ENCODE peak calls at places on chromosomes 4 and X, in eight cellular contexts. M is RWPE2, S is GM12864, B is AG09319, F is fibroblast of lung, D is GM20000, N is activated B cell treated with CpG ODN at 0.5 μM for 24 hours, T is lung. G is an unnamed sample.

GRCh38 chr4:18020145-18020670 is 1.3 kb downstream of the LCORL start:
- DNase-seq in M (no peak), S (no peak), B (no peak), F (peak), D (peak), N (no peak), T (no peak), G (no peak)

GRCh38 chrX:138775501-138775900 is 64.0 kb upstream of the FGF13 start:
- DNase-seq in M (no peak), S (no peak), B (peak), F (peak), D (peak), N (no peak), T (no peak), G (no peak)

GRCh38 chr4:87896020-87896621 is 63.4 kb downstream of the MEPE start:
- DNase-seq in M (peak), S (no peak), B (no peak), F (peak), D (no peak), N (no peak), T (peak), G (no peak)

GRCh38 chr4:123092603-123093002 is 170.2 kb upstream of the NUDT6 start:
- DNase-seq in M (no peak), S (no peak), B (no peak), F (no peak), D (no peak), N (no peak), T (no peak), G (no peak)

GRCh38 chr4:139858436-139859225 is 193.0 kb downstream of the MGST2 start:
- DNase-seq in M (no peak), S (peak), B (no peak), F (no peak), D (peak), N (no peak), T (no peak), G (no peak)

GRCh38 chr4:37639551-37640293 is 46.5 kb downstream of the RELL1 start:
- DNase-seq in M (no peak), S (no peak), B (no peak), F (peak), D (no peak), N (no peak), T (no peak), G (no peak)

GRCh38 chr4:73375328-73375741 is 28.8 kb upstream of the ALB start:
- DNase-seq in M (no peak), S (no peak), B (no peak), F (no peak), D (no peak), N (no peak), T (no peak), G (no peak)

GRCh38 chrX:87045352-87045751 is 472.2 kb upstream of the KLHL4 start:
- DNase-seq in M (no peak), S (no peak), B (no peak), F (no peak), D (no peak), N (no peak), T (no peak), G (no peak)

GRCh38 chr4:1122501-1122900 is 9.1 kb upstream of the RNF212 start:
- DNase-seq in M (no peak), S (no peak), B (no peak), F (no peak), D (no peak), N (no peak), T (no peak), G (no peak)

GRCh38 chr4:13656569-13656988 is 29.1 kb upstream of the BOD1L1 start:
- DNase-seq in M (no peak), S (peak), B (peak), F (peak), D (peak), N (peak), T (peak), G (no peak)

GRCh38 chr4:139934786-139935330 is 219.1 kb downstream of the MAML3 start:
- DNase-seq in M (no peak), S (no peak), B (no peak), F (no peak), D (no peak), N (no peak), T (no peak), G (no peak)

GRCh38 chrX:136146614-136147319 is 566 bp upstream of the FHL1 start:
- DNase-seq in M (no peak), S (no peak), B (no peak), F (no peak), D (peak), N (peak), T (no peak), G (no peak)

GRCh38 chr4:54169176-54169575 is 59.9 kb upstream of the PDGFRA start:
- DNase-seq in M (no peak), S (no peak), B (no peak), F (no peak), D (no peak), N (no peak), T (no peak), G (no peak)

GRCh38 chr4:106034205-106034604 is 138.9 kb downstream of the NPNT start:
- DNase-seq in M (no peak), S (no peak), B (no peak), F (peak), D (no peak), N (no peak), T (no peak), G (no peak)

GRCh38 chr4:137408527-137409177 is 123.6 kb downstream of the PCDH18 start:
- DNase-seq in M (no peak), S (no peak), B (no peak), F (no peak), D (no peak), N (no peak), T (no peak), G (no peak)

GRCh38 chr4:106369456-106370060 is 980 bp upstream of the GIMD1 start:
- DNase-seq in M (no peak), S (peak), B (peak), F (peak), D (peak), N (no peak), T (no peak), G (no peak)

GRCh38 chr4:140719022-140719421 is 37.2 kb downstream of the TBC1D9 start:
- DNase-seq in M (no peak), S (no peak), B (no peak), F (peak), D (no peak), N (no peak), T (no peak), G (no peak)

GRCh38 chr4:113781439-113782040 is 20.0 kb upstream of the CAMK2D start:
- DNase-seq in M (no peak), S (peak), B (no peak), F (peak), D (peak), N (no peak), T (no peak), G (no peak)

GRCh38 chr4:2343476-2343875 is 75.0 kb downstream of the ZFYVE28 start:
- DNase-seq in M (no peak), S (no peak), B (no peak), F (no peak), D (no peak), N (peak), T (no peak), G (peak)

GRCh38 chr4:96698891-96699290 is 859.0 kb downstream of the PDHA2 start:
- DNase-seq in M (no peak), S (no peak), B (no peak), F (no peak), D (no peak), N (no peak), T (no peak), G (no peak)

GRCh38 chr4:174672276-174672675 is 150.0 kb upstream of the HPGD start:
- DNase-seq in M (no peak), S (no peak), B (no peak), F (peak), D (no peak), N (no peak), T (no peak), G (no peak)

GRCh38 chr4:53313510-53313909 is 52.4 kb downstream of the SCFD2 start:
- DNase-seq in M (no peak), S (no peak), B (no peak), F (peak), D (no peak), N (no peak), T (no peak), G (no peak)

GRCh38 chr4:68342139-68342538 is 7.8 kb downstream of the YTHDC1 start:
- DNase-seq in M (no peak), S (no peak), B (no peak), F (peak), D (no peak), N (no peak), T (no peak), G (no peak)

GRCh38 chr4:15149234-15149841 is 147.1 kb downstream of the CPEB2 start:
- DNase-seq in M (no peak), S (peak), B (no peak), F (peak), D (peak), N (no peak), T (no peak), G (no peak)

GRCh38 chr4:106421441-106422296 is 53.1 kb upstream of the GIMD1 start:
- DNase-seq in M (no peak), S (no peak), B (no peak), F (no peak), D (no peak), N (no peak), T (no peak), G (no peak)

GRCh38 chrX:48475295-48475694 is 704 bp upstream of the FTSJ1 start:
- DNase-seq in M (no peak), S (no peak), B (no peak), F (no peak), D (no peak), N (no peak), T (no peak), G (no peak)

GRCh38 chr4:187618701-187619278 is 376.8 kb upstream of the ZFP42 start:
- DNase-seq in M (no peak), S (no peak), B (no peak), F (peak), D (no peak), N (no peak), T (no peak), G (no peak)

GRCh38 chr4:111064342-111064993 is 441.6 kb upstream of the PITX2 start:
- DNase-seq in M (no peak), S (no peak), B (no peak), F (no peak), D (no peak), N (no peak), T (no peak), G (no peak)

GRCh38 chr4:99587803-99588202 is 13.2 kb downstream of the MTTP start:
- DNase-seq in M (no peak), S (no peak), B (no peak), F (no peak), D (no peak), N (no peak), T (no peak), G (no peak)

GRCh38 chr4:82017680-82018079 is 356.1 kb downstream of the HNRNPD start:
- DNase-seq in M (no peak), S (no peak), B (no peak), F (peak), D (no peak), N (no peak), T (no peak), G (no peak)

GRCh38 chrX:51608071-51608470 is 10.6 kb downstream of the CENPVL3 start:
- DNase-seq in M (no peak), S (no peak), B (no peak), F (no peak), D (no peak), N (no peak), T (no peak), G (no peak)

GRCh38 chr4:34271479-34272355 is 1972.6 kb downstream of the ARAP2 start:
- DNase-seq in M (no peak), S (no peak), B (no peak), F (no peak), D (no peak), N (no peak), T (no peak), G (no peak)

GRCh38 chr4:34289489-34289888 is 1954.8 kb downstream of the ARAP2 start:
- DNase-seq in M (no peak), S (no peak), B (no peak), F (no peak), D (no peak), N (no peak), T (no peak), G (no peak)

GRCh38 chr4:94278777-94279176 is 63.9 kb downstream of the HPGDS start:
- DNase-seq in M (no peak), S (no peak), B (no peak), F (no peak), D (no peak), N (no peak), T (no peak), G (no peak)
- TF ChIP-seq CTCF in M (no peak), S (no peak), B (no peak), F (no peak), D (no peak), N (no peak), T (no peak), G (no peak)

GRCh38 chr4:8876982-8877779 is 5.5 kb upstream of the HMX1 start:
- DNase-seq in M (no peak), S (no peak), B (no peak), F (no peak), D (no peak), N (no peak), T (no peak), G (no peak)

GRCh38 chr4:8871417-8872401 is at the start of gene HMX1:
- DNase-seq in M (no peak), S (no peak), B (no peak), F (no peak), D (peak), N (no peak), T (no peak), G (no peak)

GRCh38 chr4:8874896-8875680 is 3.4 kb upstream of the HMX1 start:
- DNase-seq in M (no peak), S (no peak), B (no peak), F (no peak), D (peak), N (no peak), T (no peak), G (no peak)

GRCh38 chr4:8872402-8873291 is 1.0 kb upstream of the HMX1 start:
- DNase-seq in M (no peak), S (no peak), B (no peak), F (no peak), D (peak), N (no peak), T (no peak), G (no peak)

DNA sequence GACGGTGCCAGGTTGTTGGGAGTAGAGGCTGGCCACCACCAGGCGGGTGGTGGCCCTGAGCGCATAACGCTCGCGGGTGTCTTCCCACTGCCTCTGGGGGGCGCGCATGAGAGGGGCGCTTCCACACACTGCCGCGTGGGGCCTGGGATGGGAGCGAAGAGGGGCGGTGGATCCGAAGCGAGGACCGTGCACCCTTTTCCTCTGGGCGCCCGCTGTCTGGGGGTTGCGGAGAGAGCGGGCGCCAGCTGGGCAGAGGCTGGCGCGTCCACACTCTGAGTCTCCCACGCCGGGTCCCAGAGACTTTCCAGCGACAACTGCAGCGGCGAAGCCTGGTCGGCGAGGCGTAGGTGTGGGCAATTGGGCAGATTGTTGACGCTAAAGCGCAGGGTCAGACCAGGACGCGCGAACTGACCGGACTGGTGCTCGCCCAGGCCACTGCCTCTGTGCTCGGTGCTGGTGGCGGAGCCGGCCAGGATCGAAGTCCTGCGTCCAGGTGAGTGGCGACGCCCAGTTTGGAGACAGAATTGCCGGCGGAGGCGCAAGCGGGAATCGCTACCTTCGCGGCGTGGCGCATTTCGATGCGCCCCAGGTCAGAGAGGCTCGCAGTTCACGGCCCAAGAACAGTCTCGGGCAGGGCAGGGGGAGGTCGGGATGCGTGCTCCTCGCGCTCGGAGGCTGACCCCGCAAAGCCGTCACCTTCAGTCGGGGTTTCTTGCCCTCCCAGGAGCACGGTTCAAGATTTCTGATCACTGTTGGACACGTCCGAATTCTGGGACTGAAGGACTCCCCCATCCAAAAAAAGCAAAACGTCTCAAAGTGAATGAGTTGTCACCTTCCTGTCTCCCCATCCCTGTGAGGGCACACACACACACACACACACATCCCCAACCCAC is 2.6 kb upstream of the HMX1 start:
- DNase-seq in M (no peak), S (no peak), B (no peak), F (no peak), D (no peak), N (no peak), T (no peak), G (no peak)
- TF ChIP-seq CTCF in M (no peak), S (no peak), B (no peak), F (no peak), D (no peak), N (no peak), T (no peak), G (peak)

GRCh38 chrX:36908801-36909403 is 99.3 kb upstream of the FAM47C start:
- DNase-seq in M (no peak), S (no peak), B (peak), F (peak), D (peak), N (no peak), T (no peak), G (no peak)
- TF ChIP-seq CTCF in M (peak), S (peak), B (peak), F (no peak), D (no peak), N (no peak), T (no peak), G (peak)

GRCh38 chr4:167550021-167550420 is 315.7 kb upstream of the SPOCK3 start:
- DNase-seq in M (no peak), S (no peak), B (no peak), F (no peak), D (no peak), N (no peak), T (no peak), G (no peak)
- TF ChIP-seq CTCF in M (no peak), S (no peak), B (no peak), F (no peak), D (no peak), N (no peak), T (no peak), G (no peak)